ENCODE peak calls at places on chromosomes 6 and 20, in eight cellular contexts. M is naive thymus-derived CD8-positive, alpha-beta T cell; R is germinal center; G is NCI-H2081 treated with DMSO at 0.1 percent for 48 hours; D is hypothalamus; B is C1 segment of cervical spinal cord; F is NCI-H1105 treated with DMSO at 0.1 percent for 48 hours; P is ELR. L is an unnamed sample.

GRCh38 chr20:31494131-31494530 is 19.0 kb downstream of the REM1 start:
- DNase-seq in M (no peak), R (no peak), G (no peak), D (no peak), B (no peak), F (no peak), P (peak), L (no peak)

GRCh38 chr6:3744211-3744900 is 7.2 kb downstream of the PXDC1 start:
- DNase-seq in M (no peak), R (no peak), G (no peak), D (no peak), B (no peak), F (no peak), P (peak), L (no peak)

GRCh38 chr6:33785766-33786165 is 3.2 kb downstream of the LEMD2 start:
- DNase-seq in M (no peak), R (no peak), G (no peak), D (no peak), B (no peak), F (no peak), P (peak), L (no peak)

GRCh38 chr6:88499436-88499835 is 333.3 kb upstream of the CNR1 start:
- DNase-seq in M (no peak), R (no peak), G (no peak), D (no peak), B (no peak), F (no peak), P (no peak), L (no peak)

GRCh38 chr20:4560667-4561066 is 161.0 kb upstream of the PRND start:
- DNase-seq in M (no peak), R (no peak), G (no peak), D (no peak), B (no peak), F (no peak), P (peak), L (no peak)

GRCh38 chr20:41734506-41734945 is 116.3 kb upstream of the CHD6 start:
- DNase-seq in M (peak), R (peak), G (no peak), D (peak), B (peak), F (peak), P (peak), L (no peak)

GRCh38 chr20:4202441-4202840 is 187.1 kb upstream of the RNF24 start:
- DNase-seq in M (no peak), R (no peak), G (no peak), D (no peak), B (no peak), F (no peak), P (no peak), L (no peak)

GRCh38 chr20:42492998-42493397 is 696.7 kb downstream of the PTPRT start:
- DNase-seq in M (no peak), R (peak), G (no peak), D (no peak), B (no peak), F (no peak), P (no peak), L (no peak)

GRCh38 chr6:170082531-170083187 is 208.2 kb downstream of the DLL1 start:
- DNase-seq in M (no peak), R (no peak), G (no peak), D (no peak), B (no peak), F (no peak), P (no peak), L (no peak)

GRCh38 chr6:120894077-120894476 is 440.2 kb downstream of the TBC1D32 start:
- DNase-seq in M (no peak), R (no peak), G (no peak), D (no peak), B (no peak), F (no peak), P (no peak), L (no peak)

GRCh38 chr6:1027795-1028569 is 283.9 kb upstream of the FOXQ1 start:
- DNase-seq in M (no peak), R (no peak), G (no peak), D (no peak), B (no peak), F (no peak), P (peak), L (no peak)

GRCh38 chr20:3652217-3652616 is 11.0 kb downstream of the GFRA4 start:
- DNase-seq in M (no peak), R (no peak), G (no peak), D (no peak), B (no peak), F (peak), P (no peak), L (no peak)

GRCh38 chr20:19779634-19780033 is 21.6 kb downstream of the RIN2 start:
- DNase-seq in M (no peak), R (no peak), G (no peak), D (no peak), B (no peak), F (no peak), P (peak), L (no peak)

GRCh38 chr6:7529141-7529540 is 12.3 kb upstream of the DSP start:
- DNase-seq in M (no peak), R (no peak), G (no peak), D (no peak), B (no peak), F (no peak), P (no peak), L (no peak)

L was measured in CD4-positive, alpha-beta memory T cell.